ENCODE peak calls at places on chromosomes 4 and X, in nine cellular contexts. One of them, this sample, is unnamed.

GRCh38 chr4:15234585-15235126 is 193.2 kb upstream of the C1QTNF7 start:
- DNase-seq in nephron progenitor cell: no peak
- DNase-seq in stimulated activated naive CD4-positive, alpha-beta T cell: no peak
- DNase-seq in left cardiac atrium: no peak
- DNase-seq in NCI-H460: no peak
- DNase-seq in DMS79: no peak
- DNase-seq in T-helper 2 cell: no peak
- DNase-seq in NCI-H2081: no peak
- DNase-seq in CD4-positive, alpha-beta memory T cell: no peak
- DNase-seq in this sample: no peak

GRCh38 chr4:137180349-137180748 is 351.9 kb downstream of the PCDH18 start:
- DNase-seq in nephron progenitor cell: no peak
- DNase-seq in NCI-H2081: no peak
- DNase-seq in left cardiac atrium: no peak
- DNase-seq in T-helper 2 cell: no peak
- DNase-seq in DMS79: no peak
- DNase-seq in NCI-H460: no peak
- DNase-seq in CD4-positive, alpha-beta memory T cell: no peak
- DNase-seq in stimulated activated naive CD4-positive, alpha-beta T cell: no peak
- DNase-seq in this sample: no peak

GRCh38 chr4:7146059-7146763 is 46.1 kb upstream of the SORCS2 start:
- DNase-seq in DMS79: no peak
- DNase-seq in NCI-H2081: no peak
- DNase-seq in NCI-H460: no peak
- DNase-seq in CD4-positive, alpha-beta memory T cell: no peak
- DNase-seq in stimulated activated naive CD4-positive, alpha-beta T cell: no peak
- DNase-seq in left cardiac atrium: no peak
- DNase-seq in nephron progenitor cell: no peak
- DNase-seq in T-helper 2 cell: no peak
- DNase-seq in this sample: no peak

GRCh38 chr4:7539659-7540058 is 104.9 kb upstream of the PSAPL1 start:
- DNase-seq in DMS79: no peak
- DNase-seq in NCI-H460: peak
- DNase-seq in left cardiac atrium: no peak
- DNase-seq in T-helper 2 cell: peak
- DNase-seq in stimulated activated naive CD4-positive, alpha-beta T cell: peak
- DNase-seq in NCI-H2081: no peak
- DNase-seq in CD4-positive, alpha-beta memory T cell: peak
- DNase-seq in nephron progenitor cell: peak
- DNase-seq in this sample: peak

GRCh38 chr4:30714408-30715031 is 5.6 kb upstream of the PCDH7 start:
- DNase-seq in NCI-H460: no peak
- DNase-seq in CD4-positive, alpha-beta memory T cell: no peak
- DNase-seq in T-helper 2 cell: no peak
- DNase-seq in stimulated activated naive CD4-positive, alpha-beta T cell: no peak
- DNase-seq in NCI-H2081: peak
- DNase-seq in DMS79: no peak
- DNase-seq in left cardiac atrium: peak
- DNase-seq in nephron progenitor cell: peak
- DNase-seq in this sample: no peak

GRCh38 chr4:40246547-40246900 is 49.7 kb downstream of the RHOH start:
- DNase-seq in left cardiac atrium: no peak
- DNase-seq in T-helper 2 cell: no peak
- DNase-seq in NCI-H460: no peak
- DNase-seq in stimulated activated naive CD4-positive, alpha-beta T cell: no peak
- DNase-seq in NCI-H2081: no peak
- DNase-seq in nephron progenitor cell: no peak
- DNase-seq in CD4-positive, alpha-beta memory T cell: no peak
- DNase-seq in DMS79: no peak
- DNase-seq in this sample: no peak

GRCh38 chr4:94532016-94532789 is 80.5 kb downstream of the PDLIM5 start:
- DNase-seq in nephron progenitor cell: no peak
- DNase-seq in T-helper 2 cell: no peak
- DNase-seq in NCI-H460: no peak
- DNase-seq in NCI-H2081: no peak
- DNase-seq in CD4-positive, alpha-beta memory T cell: no peak
- DNase-seq in stimulated activated naive CD4-positive, alpha-beta T cell: no peak
- DNase-seq in left cardiac atrium: no peak
- DNase-seq in DMS79: no peak
- DNase-seq in this sample: no peak

GRCh38 chr4:10013722-10014121 is 7.6 kb downstream of the SLC2A9 start:
- DNase-seq in DMS79: no peak
- DNase-seq in NCI-H2081: peak
- DNase-seq in T-helper 2 cell: no peak
- DNase-seq in NCI-H460: peak
- DNase-seq in CD4-positive, alpha-beta memory T cell: no peak
- DNase-seq in stimulated activated naive CD4-positive, alpha-beta T cell: no peak
- DNase-seq in left cardiac atrium: peak
- DNase-seq in nephron progenitor cell: peak
- DNase-seq in this sample: no peak

GRCh38 chr4:185020293-185020808 is 2.1 kb downstream of the HELT start:
- DNase-seq in nephron progenitor cell: peak
- DNase-seq in stimulated activated naive CD4-positive, alpha-beta T cell: no peak
- DNase-seq in T-helper 2 cell: no peak
- DNase-seq in NCI-H2081: no peak
- DNase-seq in DMS79: no peak
- DNase-seq in CD4-positive, alpha-beta memory T cell: no peak
- DNase-seq in NCI-H460: no peak
- DNase-seq in left cardiac atrium: no peak
- DNase-seq in this sample: no peak

GRCh38 chr4:53522334-53522733 is 69.0 kb downstream of the LNX1 start:
- DNase-seq in DMS79: no peak
- DNase-seq in NCI-H2081: no peak
- DNase-seq in T-helper 2 cell: no peak
- DNase-seq in stimulated activated naive CD4-positive, alpha-beta T cell: no peak
- DNase-seq in NCI-H460: no peak
- DNase-seq in CD4-positive, alpha-beta memory T cell: no peak
- DNase-seq in nephron progenitor cell: no peak
- DNase-seq in left cardiac atrium: no peak
- DNase-seq in this sample: no peak

GRCh38 chrX:69068295-69069085 is 96.8 kb downstream of the PJA1 start:
- DNase-seq in stimulated activated naive CD4-positive, alpha-beta T cell: no peak
- DNase-seq in T-helper 2 cell: no peak
- DNase-seq in NCI-H460: no peak
- DNase-seq in NCI-H2081: no peak
- DNase-seq in CD4-positive, alpha-beta memory T cell: no peak
- DNase-seq in nephron progenitor cell: no peak
- DNase-seq in DMS79: no peak
- DNase-seq in left cardiac atrium: no peak
- DNase-seq in this sample: no peak

GRCh38 chr4:1479454-1479853 is 73.2 kb upstream of the NKX1-1 start:
- DNase-seq in nephron progenitor cell: no peak
- DNase-seq in left cardiac atrium: peak
- DNase-seq in stimulated activated naive CD4-positive, alpha-beta T cell: no peak
- DNase-seq in DMS79: no peak
- DNase-seq in NCI-H2081: no peak
- DNase-seq in CD4-positive, alpha-beta memory T cell: no peak
- DNase-seq in NCI-H460: no peak
- DNase-seq in T-helper 2 cell: no peak
- DNase-seq in this sample: no peak

GRCh38 chrX:14026121-14026520 is 3.6 kb downstream of the GEMIN8 start:
- DNase-seq in NCI-H460: no peak
- DNase-seq in DMS79: no peak
- DNase-seq in left cardiac atrium: no peak
- DNase-seq in CD4-positive, alpha-beta memory T cell: no peak
- DNase-seq in nephron progenitor cell: no peak
- DNase-seq in T-helper 2 cell: no peak
- DNase-seq in NCI-H2081: no peak
- DNase-seq in stimulated activated naive CD4-positive, alpha-beta T cell: no peak
- DNase-seq in this sample: no peak

GRCh38 chr4:150256841-150257273 is 178.6 kb downstream of the DCLK2 start:
- DNase-seq in left cardiac atrium: no peak
- DNase-seq in NCI-H460: no peak
- DNase-seq in stimulated activated naive CD4-positive, alpha-beta T cell: no peak
- DNase-seq in T-helper 2 cell: no peak
- DNase-seq in DMS79: no peak
- DNase-seq in CD4-positive, alpha-beta memory T cell: no peak
- DNase-seq in NCI-H2081: no peak
- DNase-seq in nephron progenitor cell: no peak
- DNase-seq in this sample: no peak

GRCh38 chrX:46374371-46374770 is 170.8 kb downstream of the ZNF674 start:
- DNase-seq in left cardiac atrium: no peak
- DNase-seq in nephron progenitor cell: no peak
- DNase-seq in NCI-H2081: no peak
- DNase-seq in DMS79: no peak
- DNase-seq in T-helper 2 cell: no peak
- DNase-seq in CD4-positive, alpha-beta memory T cell: no peak
- DNase-seq in NCI-H460: no peak
- DNase-seq in stimulated activated naive CD4-positive, alpha-beta T cell: no peak
- DNase-seq in this sample: no peak

GRCh38 chr4:52665592-52665991 is 6.5 kb upstream of the USP46 start:
- DNase-seq in T-helper 2 cell: no peak
- DNase-seq in stimulated activated naive CD4-positive, alpha-beta T cell: no peak
- DNase-seq in left cardiac atrium: no peak
- DNase-seq in nephron progenitor cell: no peak
- DNase-seq in NCI-H460: no peak
- DNase-seq in NCI-H2081: no peak
- DNase-seq in CD4-positive, alpha-beta memory T cell: no peak
- DNase-seq in DMS79: no peak
- DNase-seq in this sample: no peak

GRCh38 chrX:3268804-3269203 is 77.6 kb downstream of the MXRA5 start:
- DNase-seq in left cardiac atrium: no peak
- DNase-seq in T-helper 2 cell: no peak
- DNase-seq in NCI-H460: peak
- DNase-seq in CD4-positive, alpha-beta memory T cell: no peak
- DNase-seq in stimulated activated naive CD4-positive, alpha-beta T cell: no peak
- DNase-seq in DMS79: no peak
- DNase-seq in NCI-H2081: no peak
- DNase-seq in nephron progenitor cell: no peak
- DNase-seq in this sample: no peak

GRCh38 chr4:82431026-82431745 is 796 bp downstream of the ENOPH1 start:
- DNase-seq in left cardiac atrium: no peak
- DNase-seq in NCI-H460: no peak
- DNase-seq in CD4-positive, alpha-beta memory T cell: peak
- DNase-seq in nephron progenitor cell: no peak
- DNase-seq in NCI-H2081: peak
- DNase-seq in stimulated activated naive CD4-positive, alpha-beta T cell: peak
- DNase-seq in DMS79: peak
- DNase-seq in T-helper 2 cell: peak
- DNase-seq in this sample: peak

GRCh38 chr4:78265006-78265405 is 207.9 kb downstream of the FRAS1 start:
- DNase-seq in CD4-positive, alpha-beta memory T cell: no peak
- DNase-seq in nephron progenitor cell: no peak
- DNase-seq in stimulated activated naive CD4-positive, alpha-beta T cell: no peak
- DNase-seq in T-helper 2 cell: no peak
- DNase-seq in NCI-H2081: no peak
- DNase-seq in NCI-H460: no peak
- DNase-seq in DMS79: no peak
- DNase-seq in left cardiac atrium: no peak
- DNase-seq in this sample: no peak

GRCh38 chr4:3040447-3041191 is 33.7 kb downstream of the HTT-AS start:
- DNase-seq in DMS79: no peak
- DNase-seq in nephron progenitor cell: no peak
- DNase-seq in T-helper 2 cell: no peak
- DNase-seq in left cardiac atrium: no peak
- DNase-seq in CD4-positive, alpha-beta memory T cell: no peak
- DNase-seq in NCI-H2081: no peak
- DNase-seq in stimulated activated naive CD4-positive, alpha-beta T cell: no peak
- DNase-seq in NCI-H460: no peak
- DNase-seq in this sample: no peak

GRCh38 chr4:157265281-157265680 is 44.8 kb downstream of the GRIA2 start:
- DNase-seq in T-helper 2 cell: no peak
- DNase-seq in nephron progenitor cell: peak
- DNase-seq in DMS79: no peak
- DNase-seq in CD4-positive, alpha-beta memory T cell: no peak
- DNase-seq in NCI-H460: no peak
- DNase-seq in left cardiac atrium: no peak
- DNase-seq in stimulated activated naive CD4-positive, alpha-beta T cell: no peak
- DNase-seq in NCI-H2081: peak
- DNase-seq in this sample: no peak

GRCh38 chr4:17578482-17578891 is 1.5 kb downstream of the LAP3 start:
- DNase-seq in DMS79: no peak
- DNase-seq in T-helper 2 cell: no peak
- DNase-seq in left cardiac atrium: no peak
- DNase-seq in stimulated activated naive CD4-positive, alpha-beta T cell: no peak
- DNase-seq in CD4-positive, alpha-beta memory T cell: no peak
- DNase-seq in NCI-H2081: no peak
- DNase-seq in nephron progenitor cell: no peak
- DNase-seq in NCI-H460: no peak
- DNase-seq in this sample: no peak

This sample was measured in T-helper 17 cell.